ENCODE peak calls at places on chromosomes 3 and 15, in nine cellular contexts. K, C, J, Q, D, Z, F, Y and A are unnamed samples.

GRCh38 chr3:113829576-113830354 is 8.8 kb upstream of the GRAMD1C start:
- DNase-seq in K (no peak), C (no peak), J (no peak), Q (no peak), D (no peak), Z (no peak), F (no peak), Y (no peak), A (no peak)

GRCh38 chr3:13532661-13533060 is 16.3 kb upstream of the FBLN2 start:
- DNase-seq in K (no peak), C (no peak), J (no peak), Q (no peak), D (no peak), Z (no peak), F (no peak), Y (no peak), A (no peak)

GRCh38 chr3:136802481-136802996 is 16.4 kb upstream of the SLC35G2 start:
- DNase-seq in K (no peak), C (peak), J (no peak), Q (no peak), D (no peak), Z (peak), F (peak), Y (no peak), A (no peak)

GRCh38 chr3:48503406-48504050 is 446 bp downstream of the SHISA5 start:
- DNase-seq in K (no peak), C (no peak), J (no peak), Q (no peak), D (peak), Z (peak), F (peak), Y (peak), A (peak)

GRCh38 chr3:94336076-94336741 is 273.3 kb downstream of the NSUN3 start:
- DNase-seq in K (no peak), C (peak), J (no peak), Q (peak), D (no peak), Z (peak), F (no peak), Y (no peak), A (no peak)

GRCh38 chr3:120442975-120443517 is 7.7 kb downstream of the FSTL1 start:
- DNase-seq in K (no peak), C (no peak), J (no peak), Q (no peak), D (no peak), Z (no peak), F (no peak), Y (no peak), A (no peak)

GRCh38 chr15:91911878-91912277 is 58.4 kb downstream of the SLCO3A1 start:
- DNase-seq in K (no peak), C (no peak), J (no peak), Q (no peak), D (no peak), Z (no peak), F (no peak), Y (no peak), A (no peak)

GRCh38 chr15:42544858-42545629 is 3.5 kb downstream of the LRRC57 start:
- DNase-seq in K (no peak), C (no peak), J (no peak), Q (peak), D (no peak), Z (no peak), F (no peak), Y (no peak), A (no peak)

GRCh38 chr3:69108813-69109212 is 13.6 kb downstream of the LMOD3 start:
- DNase-seq in K (no peak), C (no peak), J (no peak), Q (no peak), D (no peak), Z (no peak), F (no peak), Y (no peak), A (no peak)

GRCh38 chr3:54999801-55000200 is 71.9 kb upstream of the LRTM1 start:
- DNase-seq in K (no peak), C (no peak), J (no peak), Q (no peak), D (no peak), Z (no peak), F (no peak), Y (no peak), A (no peak)

GRCh38 chr3:46845860-46846623 is 17.2 kb downstream of the MYL3 start:
- DNase-seq in K (peak), C (no peak), J (peak), Q (peak), D (peak), Z (peak), F (peak), Y (no peak), A (peak)